ENCODE peak calls at places on chromosomes 3 and 15, in ten cellular contexts. F is activated T-cell treated with anti-CD3 and anti-CD28 coated beads for 1 hour; K is iPS DF 6.9; G is NCI-H1092; U is pons; C is HuH-7.5; Y is LoVo; E is activated naive CD8-positive, alpha-beta T cell treated with anti-CD3 and anti-CD28 coated beads for 36 hours; R is GM03348; X is fibroblast of the aortic adventitia. Q is an unnamed sample.

GRCh38 chr15:23648920-23649515 is 1.4 kb upstream of the MAGEL2 start:
- DNase-seq in F (no peak), K (no peak), G (peak; percentile 4), U (peak; percentile 35), C (peak; percentile 49), Y (no peak), E (peak; percentile 18), R (peak; percentile 32), X (no peak), Q (no peak)

GRCh38 chr15:89330119-89330518 is 4.5 kb downstream of the POLG start:
- DNase-seq in F (no peak), K (no peak), G (no peak), U (no peak), C (no peak), Y (no peak), E (no peak), R (no peak), X (no peak), Q (no peak)

GRCh38 chr15:27897481-27897880 is 201.6 kb downstream of the OCA2 start:
- DNase-seq in F (no peak), K (no peak), G (no peak), U (no peak), C (no peak), Y (no peak), E (no peak), R (no peak), X (no peak), Q (no peak)

GRCh38 chr3:47512416-47513124 is 942 bp downstream of the ELP6 start:
- DNase-seq in F (no peak), K (no peak), G (no peak), U (no peak), C (no peak), Y (peak; percentile 7), E (peak; percentile 22), R (peak; percentile 31), X (peak; percentile 25), Q (no peak)

GRCh38 chr15:98177950-98178848 is 217.7 kb downstream of the ARRDC4 start:
- DNase-seq in F (peak; percentile 1), K (peak; percentile 52), G (no peak), U (peak; percentile 73), C (peak; percentile 49), Y (peak; percentile 81), E (peak; percentile 11), R (peak; percentile 84), X (peak; percentile 86), Q (peak; percentile 39)

GRCh38 chr3:16801223-16801622 is 83.5 kb upstream of the PLCL2 start:
- DNase-seq in F (no peak), K (no peak), G (no peak), U (peak; percentile 81), C (no peak), Y (no peak), E (no peak), R (peak; percentile 9), X (no peak), Q (no peak)

GRCh38 chr15:34810455-34811146 is 15.3 kb upstream of the ACTC1 start:
- DNase-seq in F (no peak), K (no peak), G (no peak), U (no peak), C (no peak), Y (no peak), E (no peak), R (peak; percentile 85), X (peak; percentile 93), Q (peak; percentile 8)

GRCh38 chr3:41208507-41208906 is 9.2 kb downstream of the CTNNB1 start:
- DNase-seq in F (no peak), K (no peak), G (no peak), U (no peak), C (no peak), Y (no peak), E (no peak), R (no peak), X (no peak), Q (no peak)

GRCh38 chr3:76551739-76552138 is 488.2 kb upstream of the ROBO2 start:
- DNase-seq in F (no peak), K (no peak), G (no peak), U (no peak), C (no peak), Y (no peak), E (no peak), R (no peak), X (no peak), Q (no peak)

GRCh38 chr3:45976191-45977091 is 19.2 kb downstream of the FYCO1 start:
- DNase-seq in F (peak; percentile 12), K (no peak), G (no peak), U (no peak), C (no peak), Y (no peak), E (no peak), R (no peak), X (no peak), Q (no peak)

GRCh38 chr15:78347586-78348543 is 7.7 kb downstream of the CRABP1 start:
- DNase-seq in F (no peak), K (no peak), G (no peak), U (no peak), C (no peak), Y (no peak), E (no peak), R (no peak), X (no peak), Q (no peak)

Q was measured in Panc1.